ENCODE peak calls at places on chromosome 14, in five cellular contexts. Q is effector memory CD4-positive, alpha-beta T cell; O is Peyer's patch; A is cardiac muscle cell; E is mesendoderm. P is an unnamed sample.

GRCh38 chr14:86971292-86971691 is 1021.7 kb downstream of the GALC start:
- DNase-seq in E (no peak), Q (no peak), O (no peak), A (no peak), P (no peak)

GRCh38 chr14:35687335-35687939 is 121.7 kb downstream of the RALGAPA1 start:
- DNase-seq in Q (no peak), O (peak; percentile 56), A (peak; percentile 73), E (peak; percentile 47), P (peak; percentile 2)

GRCh38 chr14:65260786-65261185 is 151.7 kb upstream of the FUT8 start:
- DNase-seq in Q (no peak), O (no peak), E (no peak), A (peak; percentile 60), P (no peak)

GRCh38 chr14:22886500-22887259 is 3.7 kb downstream of the REM2 start:
- DNase-seq in Q (peak; percentile 74), A (peak; percentile 73), E (peak; percentile 94), O (peak; percentile 92), P (peak; percentile 75)

GRCh38 chr14:101815994-101816393 is 54.5 kb downstream of the PPP2R5C start:
- DNase-seq in A (no peak), E (no peak), O (no peak), Q (no peak), P (no peak)

GRCh38 chr14:105146976-105147700 is 21.4 kb downstream of the JAG2 start:
- DNase-seq in E (no peak), A (no peak), O (no peak), Q (no peak), P (no peak)

GRCh38 chr14:70213721-70214282 is 25.1 kb upstream of the SLC8A3 start:
- DNase-seq in A (peak; percentile 70), E (peak; percentile 68), Q (no peak), O (no peak), P (no peak)

GRCh38 chr14:103188691-103189480 is 65.6 kb downstream of the TNFAIP2 start:
- DNase-seq in A (peak; percentile 34), E (no peak), O (peak; percentile 71), Q (no peak), P (no peak)

GRCh38 chr14:102222009-102222575 is 82.4 kb downstream of the WDR20 start:
- DNase-seq in O (no peak), A (no peak), Q (no peak), E (no peak), P (no peak)

GRCh38 chr14:90023176-90023896 is 38.5 kb upstream of the KCNK13 start:
- DNase-seq in Q (no peak), A (peak; percentile 35), E (no peak), O (no peak), P (no peak)
- H3K27ac ChIP-seq in Q (no peak overlapping the region), A (no peak overlapping the region), E (no peak overlapping the region), O (no peak overlapping the region), P (no peak overlapping the region)

GRCh38 chr14:69132513-69133181 is 20.3 kb downstream of the DCAF5 start:
- DNase-seq in Q (no peak), A (peak; percentile 10), E (no peak), O (no peak), P (no peak)
- H3K27ac ChIP-seq in Q (no peak overlapping the region), A (peak overlapping the region; percentile 32), E (no peak overlapping the region), O (no peak overlapping the region), P (peak overlapping the region; percentile 23)

DNA sequence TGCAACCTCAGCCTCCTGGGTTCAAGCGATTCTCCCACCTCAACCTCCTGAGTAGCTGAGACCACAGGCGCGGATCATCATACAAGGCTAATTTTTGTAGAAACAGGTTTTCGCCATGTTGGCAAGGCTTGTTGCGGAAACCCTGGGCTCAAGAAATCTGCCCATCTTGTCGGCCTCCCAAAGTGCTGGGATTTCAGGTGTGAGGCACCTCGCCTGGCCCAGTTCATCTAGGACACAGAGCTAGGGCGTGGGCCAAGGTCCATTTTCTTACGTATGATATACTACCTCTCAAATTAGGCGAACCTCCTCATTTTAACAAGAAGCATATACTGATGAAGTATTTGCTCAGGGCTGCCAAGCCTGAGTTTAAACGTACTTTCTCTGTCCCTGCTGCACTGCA is 2.1 kb downstream of the RPS29 start:
- DNase-seq in O (no peak), E (no peak), Q (no peak), A (no peak), P (no peak)
- H3K27ac ChIP-seq in O (no peak overlapping the region), E (no peak overlapping the region), Q (peak overlapping the region; percentile 96), A (peak overlapping the region; percentile 50), P (peak overlapping the region; percentile 84)

DNA sequence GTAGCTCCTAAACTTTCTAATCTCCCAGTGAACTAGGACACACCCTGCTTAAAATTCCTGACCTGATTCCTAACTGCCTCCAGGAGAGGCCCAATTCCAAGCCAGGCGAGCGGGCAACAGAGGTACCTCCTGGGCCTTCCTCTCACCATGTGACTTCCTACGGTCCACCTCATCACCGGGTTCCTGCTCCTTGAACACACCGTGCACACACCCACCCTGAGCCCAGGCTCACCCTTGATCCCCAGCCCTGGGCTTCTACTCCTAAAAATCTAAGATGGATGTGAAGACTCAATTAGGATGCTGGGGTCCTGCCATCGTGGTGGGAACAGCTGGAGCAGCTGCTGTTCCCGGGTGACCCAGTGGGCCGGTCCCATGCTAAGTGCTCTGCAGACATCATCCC is 68.6 kb downstream of the CHGA start:
- DNase-seq in Q (no peak), E (no peak), O (no peak), A (no peak), P (no peak)
- H3K27ac ChIP-seq in Q (no peak overlapping the region), E (no peak overlapping the region), O (no peak overlapping the region), A (no peak overlapping the region), P (no peak overlapping the region)

P was measured in naive thymus-derived CD4-positive, alpha-beta T cell.